ENCODE peak calls at places on chromosome 6, in eight cellular contexts. D, Y, Z, J, P, H, K and C are unnamed samples. For H3K9me3, H3K4me1 and H3K27me3, the result is how much of the 10 kb centered on the place peaks cover.

GRCh38 chr6:45563902-45564301 is 186.2 kb upstream of the SUPT3H start:
- DNase-seq in D (no peak), Y (no peak), Z (no peak), J (no peak), P (no peak), H (no peak), K (no peak), C (no peak)

GRCh38 chr6:168658059-168658458 is 217.1 kb downstream of the SMOC2 start:
- DNase-seq in D (no peak), Y (no peak), Z (no peak), J (no peak), P (no peak), H (no peak), K (no peak), C (no peak)

GRCh38 chr6:99514089-99514488 is 1.1 kb downstream of the USP45 start:
- DNase-seq in D (peak), Y (no peak), Z (no peak), J (no peak), P (no peak), H (no peak), K (peak), C (peak)

GRCh38 chr6:131042664-131043063 is 20.4 kb downstream of the EPB41L2 start:
- DNase-seq in D (peak), Y (no peak), Z (no peak), J (no peak), P (no peak), H (no peak), K (no peak), C (peak)

GRCh38 chr6:166602928-166603690 is 16.6 kb upstream of the RAMACL start:
- DNase-seq in D (no peak), Y (no peak), Z (no peak), J (no peak), P (no peak), H (no peak), K (no peak), C (no peak)

GRCh38 chr6:3356056-3356823 is 97.5 kb downstream of the PSMG4 start:
- DNase-seq in D (peak), Y (peak), Z (peak), J (peak), P (peak), H (peak), K (peak), C (no peak)

GRCh38 chr6:25237579-25237978 is 41.6 kb upstream of the CARMIL1 start:
- DNase-seq in D (peak), Y (no peak), Z (no peak), J (no peak), P (no peak), H (no peak), K (no peak), C (no peak)

GRCh38 chr6:64270083-64270482 is 634.5 kb downstream of the PHF3 start:
- DNase-seq in D (peak), Y (no peak), Z (no peak), J (no peak), P (no peak), H (no peak), K (no peak), C (no peak)

GRCh38 chr6:52399511-52400315 is 20.4 kb upstream of the EFHC1 start:
- DNase-seq in D (peak), Y (peak), Z (no peak), J (peak), P (peak), H (peak), K (peak), C (peak)

GRCh38 chr6:153058909-153059308 is 56.4 kb upstream of the MTRF1L start:
- DNase-seq in D (no peak), Y (no peak), Z (no peak), J (no peak), P (no peak), H (no peak), K (peak), C (no peak)

GRCh38 chr6:22830463-22830862 is 261.1 kb downstream of the HDGFL1 start:
- DNase-seq in D (no peak), Y (no peak), Z (no peak), J (no peak), P (no peak), H (no peak), K (no peak), C (no peak)

GRCh38 chr6:38584731-38585130 is 55.0 kb downstream of the BTBD9 start:
- DNase-seq in D (peak), Y (no peak), Z (no peak), J (no peak), P (peak), H (no peak), K (no peak), C (no peak)

GRCh38 chr6:87702589-87702945 is 534 bp upstream of the AKIRIN2 start:
- DNase-seq in D (peak), Y (no peak), Z (no peak), J (no peak), P (peak), H (no peak), K (no peak), C (peak)

DNA sequence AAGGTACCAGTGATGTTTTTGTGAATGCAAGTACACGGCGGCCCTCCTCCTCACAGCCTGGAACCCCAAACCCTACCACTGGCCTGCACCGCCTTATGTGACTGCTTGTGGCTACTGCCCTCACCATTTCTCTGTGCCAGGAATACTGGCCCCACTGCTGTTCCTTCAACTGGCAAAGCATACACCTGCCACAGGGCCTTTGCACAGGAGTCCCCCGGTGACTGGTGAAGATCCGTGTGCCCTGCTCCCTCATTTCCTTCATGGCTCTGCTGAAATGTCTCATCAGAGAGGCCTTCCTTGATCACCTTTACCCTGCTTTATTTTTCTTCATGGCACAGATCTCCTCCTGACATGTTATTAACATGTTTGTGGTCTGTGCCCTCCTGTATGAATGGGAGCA is 53.8 kb downstream of the FOXC1 start:
- DNase-seq in D (no peak), Y (no peak), Z (no peak), J (no peak), P (no peak), H (no peak), K (no peak), C (no peak)
- H3K9me3 ChIP-seq in D (under half), Y (under half), Z (under half), J (under half), P (under half), H (under half), K (under half), C (under half)

GRCh38 chr6:111855775-111856174 is 17.5 kb downstream of the FYN start:
- DNase-seq in D (no peak), Y (no peak), Z (no peak), J (no peak), P (no peak), H (no peak), K (no peak), C (peak)
- H3K4me1 ChIP-seq in D (under half), Y (under half), Z (half or more), J (under half), P (under half), H (under half), K (under half), C (half or more)

GRCh38 chr6:125759959-125760457 is 10.6 kb downstream of the HEY2 start:
- DNase-seq in D (no peak), Y (no peak), Z (no peak), J (no peak), P (no peak), H (no peak), K (no peak), C (no peak)
- H3K27me3 ChIP-seq in D (half or more), Y (under half), Z (under half), J (under half), P (under half), H (under half), K (under half), C (under half)

GRCh38 chr6:27281569-27281968 is 30.5 kb downstream of the POM121L2 start:
- DNase-seq in D (no peak), Y (no peak), Z (no peak), J (no peak), P (no peak), H (no peak), K (no peak), C (no peak)

GRCh38 chr6:27280540-27281000 is 31.5 kb downstream of the POM121L2 start:
- DNase-seq in D (no peak), Y (no peak), Z (no peak), J (no peak), P (no peak), H (no peak), K (no peak), C (peak)

GRCh38 chr6:27281105-27281539 is 31.0 kb downstream of the POM121L2 start:
- DNase-seq in D (no peak), Y (no peak), Z (no peak), J (no peak), P (no peak), H (no peak), K (no peak), C (no peak)

GRCh38 chr6:27279513-27280063 is 32.1 kb downstream of the PRSS16 start:
- DNase-seq in D (no peak), Y (no peak), Z (no peak), J (no peak), P (no peak), H (peak), K (no peak), C (peak)

GRCh38 chr6:27280064-27280539 is 32.0 kb downstream of the POM121L2 start:
- DNase-seq in D (peak), Y (no peak), Z (no peak), J (no peak), P (peak), H (peak), K (peak), C (peak)
- H3K9me3 ChIP-seq in D (under half), Y (under half), Z (under half), J (under half), P (under half), H (under half), K (under half), C (under half)

DNA sequence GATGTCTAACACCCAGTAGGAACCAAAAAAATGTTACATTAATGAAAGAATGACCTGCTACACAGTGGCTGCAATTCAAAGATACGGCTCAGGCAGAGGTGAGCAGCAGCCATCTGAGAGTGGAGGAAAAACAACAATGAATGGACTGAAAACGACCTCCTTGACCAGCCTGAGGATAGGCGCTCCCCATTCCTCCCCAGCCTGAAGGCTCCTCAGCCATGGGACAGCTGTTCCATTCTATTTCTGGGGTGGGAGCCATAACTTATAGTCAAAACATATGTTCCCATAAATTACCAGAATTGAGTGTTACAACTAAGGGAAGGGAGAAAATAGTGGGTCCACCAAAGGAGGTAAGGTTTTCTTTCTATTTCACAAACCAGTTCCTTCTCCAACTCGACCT is 27.2 kb downstream of the FYN start:
- DNase-seq in D (no peak), Y (no peak), Z (no peak), J (no peak), P (no peak), H (no peak), K (no peak), C (no peak)
- H3K4me1 ChIP-seq in D (under half), Y (half or more), Z (half or more), J (half or more), P (under half), H (under half), K (under half), C (under half)

GRCh38 chr6:44333273-44333919 is 9.1 kb upstream of the SPATS1 start:
- DNase-seq in D (no peak), Y (no peak), Z (no peak), J (no peak), P (no peak), H (no peak), K (no peak), C (no peak)
- H3K27me3 ChIP-seq in D (under half), Y (under half), Z (under half), J (under half), P (under half), H (under half), K (under half), C (half or more)